ENCODE peak calls at places on chromosome 15, in seven cellular contexts. A is brain microvascular endothelial cell, T is astrocyte of the cerebellum, C is HFFc6, M is heart right ventricle, G is cardiac muscle cell, V is fibroblast of mammary gland. X is an unnamed sample.

GRCh38 chr15:101676965-101677364 is 24.8 kb upstream of the TM2D3 start:
- DNase-seq in A (no peak), T (no peak), C (no peak), M (no peak), G (no peak), V (peak), X (peak)

GRCh38 chr15:39270221-39270835 is 310.6 kb upstream of the THBS1 start:
- DNase-seq in A (no peak), T (no peak), C (no peak), M (no peak), G (no peak), V (no peak), X (no peak)

GRCh38 chr15:78079296-78080087 is 2.0 kb upstream of the TBC1D2B start:
- DNase-seq in A (no peak), T (no peak), C (no peak), M (no peak), G (peak), V (no peak), X (no peak)

GRCh38 chr15:100124936-100125626 is 216.7 kb downstream of the ADAMTS17 start:
- DNase-seq in A (no peak), T (no peak), C (no peak), M (no peak), G (no peak), V (no peak), X (no peak)

GRCh38 chr15:76756371-76756770 is 148.8 kb downstream of the SCAPER start:
- DNase-seq in A (peak), T (no peak), C (peak), M (no peak), G (no peak), V (no peak), X (peak)

GRCh38 chr15:83283813-83284562 is 476 bp downstream of the BNC1 start:
- DNase-seq in A (no peak), T (no peak), C (no peak), M (no peak), G (peak), V (no peak), X (peak)

GRCh38 chr15:89195836-89196235 is 25.5 kb downstream of the RLBP1 start:
- DNase-seq in A (no peak), T (no peak), C (peak), M (no peak), G (no peak), V (peak), X (peak)

GRCh38 chr15:22979699-22980188 is 424 bp downstream of the CYFIP1 start:
- DNase-seq in A (no peak), T (no peak), C (no peak), M (peak), G (peak), V (peak), X (peak)

GRCh38 chr15:56307180-56307579 is 58.0 kb upstream of the TEX9 start:
- DNase-seq in A (no peak), T (no peak), C (no peak), M (no peak), G (no peak), V (no peak), X (no peak)

GRCh38 chr15:91537868-91538267 is 315.6 kb upstream of the SLCO3A1 start:
- DNase-seq in A (no peak), T (no peak), C (no peak), M (no peak), G (no peak), V (no peak), X (no peak)

GRCh38 chr15:40398413-40398873 is 7.2 kb upstream of the IVD start:
- DNase-seq in A (no peak), T (no peak), C (no peak), M (no peak), G (no peak), V (no peak), X (no peak)

GRCh38 chr15:71066983-71067382 is 48.3 kb upstream of the THSD4 start:
- DNase-seq in A (peak), T (no peak), C (peak), M (no peak), G (no peak), V (peak), X (peak)

GRCh38 chr15:25175789-25176615 is 221.2 kb downstream of the SNRPN start:
- DNase-seq in A (no peak), T (no peak), C (no peak), M (no peak), G (no peak), V (no peak), X (no peak)

GRCh38 chr15:81813215-81813614 is 232.6 kb downstream of the MEX3B start:
- DNase-seq in A (no peak), T (no peak), C (peak), M (no peak), G (no peak), V (no peak), X (no peak)

GRCh38 chr15:36658321-36658720 is 78.9 kb downstream of the CDIN1 start:
- DNase-seq in A (no peak), T (no peak), C (peak), M (no peak), G (no peak), V (peak), X (peak)

GRCh38 chr15:90895571-90896117 is 7.5 kb upstream of the MAN2A2 start:
- DNase-seq in A (no peak), T (no peak), C (no peak), M (no peak), G (no peak), V (no peak), X (no peak)

GRCh38 chr15:77851696-77852095 is 219.0 kb upstream of the LINGO1 start:
- DNase-seq in A (no peak), T (no peak), C (no peak), M (no peak), G (no peak), V (no peak), X (no peak)

GRCh38 chr15:72487070-72487797 is 13.1 kb downstream of the ARIH1 start:
- DNase-seq in A (no peak), T (no peak), C (peak), M (no peak), G (no peak), V (peak), X (peak)

GRCh38 chr15:57273366-57273765 is 102.9 kb upstream of the CGNL1 start:
- DNase-seq in A (no peak), T (no peak), C (no peak), M (no peak), G (no peak), V (no peak), X (no peak)

GRCh38 chr15:23687143-23687470 is at the start of gene NDN:
- DNase-seq in A (no peak), T (no peak), C (no peak), M (peak), G (peak), V (peak), X (peak)

GRCh38 chr15:70853855-70854668 is at the start of gene LARP6:
- DNase-seq in A (no peak), T (no peak), C (no peak), M (peak), G (peak), V (no peak), X (peak)

GRCh38 chr15:101558217-101558941 is 68.9 kb upstream of the PCSK6 start:
- DNase-seq in A (no peak), T (no peak), C (no peak), M (no peak), G (no peak), V (no peak), X (no peak)

GRCh38 chr15:99333981-99334380 is 82.7 kb downstream of the LRRC28 start:
- DNase-seq in A (no peak), T (no peak), C (no peak), M (no peak), G (no peak), V (no peak), X (no peak)

GRCh38 chr15:79185199-79185598 is 94.6 kb upstream of the RASGRF1 start:
- DNase-seq in A (peak), T (no peak), C (no peak), M (no peak), G (no peak), V (no peak), X (no peak)

GRCh38 chr15:49901867-49902775 is 216.9 kb downstream of the ATP8B4 start:
- DNase-seq in A (peak), T (peak), C (peak), M (no peak), G (no peak), V (peak), X (peak)

GRCh38 chr15:70271422-70272088 is 173.8 kb upstream of the TLE3 start:
- DNase-seq in A (peak), T (peak), C (peak), M (no peak), G (no peak), V (peak), X (peak)

GRCh38 chr15:98683821-98684220 is 35.5 kb downstream of the IGF1R start:
- DNase-seq in A (no peak), T (no peak), C (no peak), M (no peak), G (no peak), V (no peak), X (no peak)

GRCh38 chr15:72599855-72600464 is 54.5 kb upstream of the GOLGA6B start:
- DNase-seq in A (peak), T (peak), C (peak), M (no peak), G (peak), V (peak), X (peak)

GRCh38 chr15:92817339-92817886 is 82.7 kb upstream of the CHD2 start:
- DNase-seq in A (no peak), T (no peak), C (no peak), M (no peak), G (no peak), V (no peak), X (no peak)

GRCh38 chr15:63378946-63379345 is 2.7 kb downstream of the CA12 start:
- DNase-seq in A (no peak), T (no peak), C (no peak), M (no peak), G (no peak), V (no peak), X (no peak)

DNA sequence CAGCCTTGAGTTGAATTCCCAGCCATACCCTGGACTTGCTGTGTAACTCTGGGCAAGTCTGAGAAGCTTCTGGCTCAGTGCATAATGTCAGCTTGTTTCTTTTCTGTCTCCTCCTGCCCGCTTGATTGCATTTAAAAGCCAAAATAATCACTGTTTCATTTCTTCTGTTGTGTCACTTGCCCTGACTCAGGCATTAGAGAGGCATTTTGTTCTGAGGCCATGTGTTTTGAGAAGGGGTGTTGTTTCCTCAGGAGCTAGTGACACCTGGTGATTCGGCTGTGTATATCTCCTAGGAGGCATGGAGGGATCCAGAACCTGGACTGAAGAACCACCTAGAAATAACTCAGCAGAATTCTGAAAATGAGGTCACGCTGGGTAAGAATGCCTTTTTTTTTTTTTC is 16.0 kb downstream of the WDR73 start:
- DNase-seq in A (no peak), T (no peak), C (no peak), M (no peak), G (no peak), V (peak), X (peak)
- TF ChIP-seq CTCF in A (peak), T (peak), C (peak), M (no peak), G (no peak), V (no peak), X (no peak)

DNA sequence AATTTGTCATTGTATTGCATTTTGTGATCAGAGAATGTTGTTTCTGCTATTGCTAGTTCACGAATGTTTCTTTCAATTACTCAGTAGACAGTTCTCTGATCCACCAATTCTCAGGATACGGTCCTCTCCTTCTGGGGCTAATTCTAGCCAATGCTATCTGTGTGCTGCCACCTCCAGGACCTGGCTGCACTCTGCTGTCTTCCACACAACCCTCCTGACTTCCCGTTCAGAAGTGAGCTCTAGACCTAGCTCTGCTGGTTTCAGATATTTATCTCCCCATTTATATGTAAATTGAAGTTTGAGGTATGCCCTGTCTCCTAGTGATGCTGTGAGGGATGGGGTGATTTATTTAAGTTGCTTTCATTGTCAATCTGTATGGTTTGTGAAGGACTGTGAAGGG is 21.7 kb upstream of the UBL7 start:
- DNase-seq in A (peak), T (no peak), C (no peak), M (no peak), G (no peak), V (no peak), X (no peak)
- TF ChIP-seq CTCF in A (peak), T (peak), C (peak), M (no peak), G (no peak), V (peak), X (no peak)

GRCh38 chr15:37682304-37682703 is 252.1 kb upstream of the TMCO5A start:
- DNase-seq in A (peak), T (no peak), C (no peak), M (no peak), G (no peak), V (peak), X (peak)
- TF ChIP-seq CTCF in A (peak), T (peak), C (peak), M (no peak), G (peak), V (peak), X (peak)

GRCh38 chr15:48109856-48110531 is 10.8 kb upstream of the SLC24A5 start:
- DNase-seq in A (no peak), T (no peak), C (no peak), M (no peak), G (no peak), V (no peak), X (no peak)
- TF ChIP-seq CTCF in A (peak), T (peak), C (no peak), M (no peak), G (no peak), V (no peak), X (no peak)

DNA sequence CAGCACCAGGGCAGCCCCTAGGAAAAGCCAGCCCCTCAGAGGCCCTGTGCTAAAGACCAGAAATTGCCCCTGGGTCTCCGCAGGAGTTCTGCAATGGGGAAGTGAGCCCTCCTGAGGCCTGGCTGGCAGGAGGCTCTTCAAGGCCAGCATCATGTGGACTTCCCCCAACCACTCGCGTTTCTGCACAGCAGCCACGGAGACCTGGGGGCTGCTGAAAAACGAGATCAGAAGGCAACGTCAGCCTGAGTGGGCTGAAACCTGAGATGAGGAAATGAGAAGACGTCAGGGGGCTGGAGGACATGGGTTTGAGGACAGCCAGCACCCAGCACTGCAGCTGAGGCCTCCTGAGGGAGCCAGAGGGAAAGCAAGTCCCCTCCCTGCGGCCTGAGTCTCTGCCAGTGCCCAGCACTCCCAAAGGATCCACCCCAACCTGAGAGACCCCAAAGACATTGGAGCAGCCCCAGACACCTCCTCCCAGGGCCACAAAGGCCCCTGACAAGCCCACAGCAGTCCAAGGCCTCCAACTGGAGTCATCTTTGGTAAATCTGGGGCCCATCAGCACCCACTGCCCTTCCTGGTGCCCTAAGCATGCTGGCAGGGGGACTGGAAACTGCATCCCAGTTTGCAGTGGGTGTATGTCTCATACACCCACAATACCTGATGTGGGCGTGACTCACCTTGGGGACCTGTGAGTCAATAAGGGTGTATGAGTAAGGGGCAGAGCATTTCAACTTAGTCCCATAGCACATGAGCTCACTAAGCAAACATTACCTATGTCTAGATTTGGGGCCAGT is 29.2 kb upstream of the CYP11A1 start:
- DNase-seq in A (peak), T (no peak), C (peak), M (no peak), G (peak), V (peak), X (peak)
- TF ChIP-seq CTCF in A (peak), T (no peak), C (peak), M (no peak), G (no peak), V (no peak), X (no peak)

DNA sequence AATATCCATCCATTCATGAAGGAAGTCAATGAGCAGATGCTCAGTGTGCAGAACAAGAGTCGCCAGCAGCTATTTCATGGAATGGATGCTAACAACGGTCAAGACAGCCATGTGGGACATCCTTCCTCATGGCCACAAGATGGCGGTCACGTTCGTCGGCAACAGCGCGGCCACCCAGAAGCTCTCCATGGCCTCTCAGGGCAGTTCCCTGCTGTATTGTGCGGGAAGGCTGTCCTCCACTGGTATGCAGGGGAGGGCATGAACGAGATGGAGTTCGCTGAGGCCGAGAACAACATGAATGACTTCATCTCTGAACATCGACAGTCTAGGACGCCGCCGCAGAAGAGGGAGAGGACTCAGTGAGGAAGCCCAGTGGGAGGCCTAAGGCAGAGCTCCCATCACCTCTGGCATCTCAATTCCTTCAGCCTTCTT is 208.3 kb downstream of the TJP1 start:
- DNase-seq in A (no peak), T (no peak), C (no peak), M (no peak), G (no peak), V (no peak), X (no peak)
- TF ChIP-seq CTCF in A (peak), T (no peak), C (peak), M (no peak), G (no peak), V (no peak), X (no peak)

GRCh38 chr15:80310776-80311175 is 58.8 kb upstream of the CTXND1 start:
- DNase-seq in A (no peak), T (no peak), C (no peak), M (no peak), G (no peak), V (peak), X (no peak)

GRCh38 chr15:80308002-80308401 is 56.0 kb upstream of the CTXND1 start:
- DNase-seq in A (no peak), T (no peak), C (no peak), M (no peak), G (no peak), V (no peak), X (no peak)

GRCh38 chr15:80309769-80310384 is 57.9 kb upstream of the CTXND1 start:
- DNase-seq in A (no peak), T (no peak), C (peak), M (no peak), G (peak), V (peak), X (peak)
- TF ChIP-seq CTCF in A (peak), T (peak), C (peak), M (peak), G (peak), V (peak), X (peak)

X was measured in fibroblast of lung.